ENCODE peak calls at places on chromosomes 2 and 18, in ten cellular contexts. One of them, this sample, is unnamed.
A peak's percentile ranks its signal among the peaks of the same experiment; 100 is the strongest.

GRCh38 chr2:190794466-190795184 is 86.0 kb upstream of the GLS start:
- DNase-seq in adipocyte: peak; percentile 30
- DNase-seq in cardiac muscle cell: no peak
- DNase-seq in AG04450: no peak
- DNase-seq in heart left ventricle: no peak
- DNase-seq in breast epithelium: no peak
- DNase-seq in fibroblast of pulmonary artery: no peak
- DNase-seq in upper lobe of right lung: no peak
- DNase-seq in Jurkat, Clone E6-1: no peak
- DNase-seq in SK-N-SH: no peak
- DNase-seq in this sample: no peak

GRCh38 chr2:26410764-26411243 is 9.1 kb downstream of the DRC1 start:
- DNase-seq in adipocyte: no peak
- DNase-seq in cardiac muscle cell: no peak
- DNase-seq in AG04450: no peak
- DNase-seq in heart left ventricle: no peak
- DNase-seq in breast epithelium: no peak
- DNase-seq in fibroblast of pulmonary artery: no peak
- DNase-seq in upper lobe of right lung: no peak
- DNase-seq in Jurkat, Clone E6-1: no peak
- DNase-seq in SK-N-SH: no peak
- DNase-seq in this sample: no peak

GRCh38 chr2:151922845-151923666 is 94.8 kb upstream of the ARL5A start:
- DNase-seq in adipocyte: peak; percentile 55
- DNase-seq in cardiac muscle cell: peak; percentile 27
- DNase-seq in AG04450: no peak
- DNase-seq in heart left ventricle: peak; percentile 89
- DNase-seq in breast epithelium: peak; percentile 26
- DNase-seq in fibroblast of pulmonary artery: peak; percentile 53
- DNase-seq in upper lobe of right lung: peak; percentile 83
- DNase-seq in Jurkat, Clone E6-1: no peak
- DNase-seq in SK-N-SH: no peak
- DNase-seq in this sample: peak; percentile 81

GRCh38 chr2:146370821-146371220 is 1474.0 kb upstream of the ACVR2A start:
- DNase-seq in adipocyte: peak; percentile 18
- DNase-seq in cardiac muscle cell: no peak
- DNase-seq in AG04450: no peak
- DNase-seq in heart left ventricle: no peak
- DNase-seq in breast epithelium: no peak
- DNase-seq in fibroblast of pulmonary artery: peak; percentile 18
- DNase-seq in upper lobe of right lung: no peak
- DNase-seq in Jurkat, Clone E6-1: no peak
- DNase-seq in SK-N-SH: no peak
- DNase-seq in this sample: no peak

GRCh38 chr18:49970288-49970687 is 157.0 kb upstream of the ACAA2 start:
- DNase-seq in adipocyte: no peak
- DNase-seq in cardiac muscle cell: no peak
- DNase-seq in AG04450: no peak
- DNase-seq in heart left ventricle: no peak
- DNase-seq in breast epithelium: no peak
- DNase-seq in fibroblast of pulmonary artery: no peak
- DNase-seq in upper lobe of right lung: no peak
- DNase-seq in Jurkat, Clone E6-1: no peak
- DNase-seq in SK-N-SH: no peak
- DNase-seq in this sample: no peak

GRCh38 chr2:6793371-6793770 is 72.3 kb downstream of the CMPK2 start:
- DNase-seq in adipocyte: peak; percentile 57
- DNase-seq in cardiac muscle cell: no peak
- DNase-seq in AG04450: no peak
- DNase-seq in heart left ventricle: no peak
- DNase-seq in breast epithelium: no peak
- DNase-seq in fibroblast of pulmonary artery: no peak
- DNase-seq in upper lobe of right lung: no peak
- DNase-seq in Jurkat, Clone E6-1: no peak
- DNase-seq in SK-N-SH: no peak
- DNase-seq in this sample: no peak

GRCh38 chr2:170361359-170361936 is 183.5 kb downstream of the MYO3B start:
- DNase-seq in adipocyte: peak; percentile 56
- DNase-seq in cardiac muscle cell: peak; percentile 67
- DNase-seq in AG04450: no peak
- DNase-seq in heart left ventricle: no peak
- DNase-seq in breast epithelium: no peak
- DNase-seq in fibroblast of pulmonary artery: peak; percentile 65
- DNase-seq in upper lobe of right lung: no peak
- DNase-seq in Jurkat, Clone E6-1: peak; percentile 60
- DNase-seq in SK-N-SH: peak; percentile 32
- DNase-seq in this sample: no peak

GRCh38 chr2:206798009-206798408 is 32.6 kb downstream of the FASTKD2 start:
- DNase-seq in adipocyte: no peak
- DNase-seq in cardiac muscle cell: no peak
- DNase-seq in AG04450: no peak
- DNase-seq in heart left ventricle: no peak
- DNase-seq in breast epithelium: no peak
- DNase-seq in fibroblast of pulmonary artery: peak; percentile 36
- DNase-seq in upper lobe of right lung: no peak
- DNase-seq in Jurkat, Clone E6-1: peak; percentile 8
- DNase-seq in SK-N-SH: no peak
- DNase-seq in this sample: no peak

GRCh38 chr18:37408676-37409305 is 156.8 kb downstream of the CELF4 start:
- DNase-seq in adipocyte: no peak
- DNase-seq in cardiac muscle cell: no peak
- DNase-seq in AG04450: no peak
- DNase-seq in heart left ventricle: no peak
- DNase-seq in breast epithelium: no peak
- DNase-seq in fibroblast of pulmonary artery: no peak
- DNase-seq in upper lobe of right lung: no peak
- DNase-seq in Jurkat, Clone E6-1: no peak
- DNase-seq in SK-N-SH: no peak
- DNase-seq in this sample: no peak

GRCh38 chr2:112583497-112584133 is 794 bp upstream of the CHCHD5 start:
- DNase-seq in adipocyte: no peak
- DNase-seq in cardiac muscle cell: no peak
- DNase-seq in AG04450: no peak
- DNase-seq in heart left ventricle: no peak
- DNase-seq in breast epithelium: no peak
- DNase-seq in fibroblast of pulmonary artery: peak; percentile 26
- DNase-seq in upper lobe of right lung: no peak
- DNase-seq in Jurkat, Clone E6-1: peak; percentile 5
- DNase-seq in SK-N-SH: peak; percentile 22
- DNase-seq in this sample: no peak

GRCh38 chr2:240687741-240688562 is 3.7 kb upstream of the AQP12A start:
- DNase-seq in adipocyte: no peak
- DNase-seq in cardiac muscle cell: no peak
- DNase-seq in AG04450: no peak
- DNase-seq in heart left ventricle: no peak
- DNase-seq in breast epithelium: no peak
- DNase-seq in fibroblast of pulmonary artery: no peak
- DNase-seq in upper lobe of right lung: peak; percentile 60
- DNase-seq in Jurkat, Clone E6-1: no peak
- DNase-seq in SK-N-SH: no peak
- DNase-seq in this sample: no peak

GRCh38 chr2:44974064-44974715 is 32.7 kb downstream of the SIX3 start:
- DNase-seq in adipocyte: peak; percentile 52
- DNase-seq in cardiac muscle cell: peak; percentile 64
- DNase-seq in AG04450: no peak
- DNase-seq in heart left ventricle: no peak
- DNase-seq in breast epithelium: no peak
- DNase-seq in fibroblast of pulmonary artery: peak; percentile 55
- DNase-seq in upper lobe of right lung: no peak
- DNase-seq in Jurkat, Clone E6-1: no peak
- DNase-seq in SK-N-SH: peak; percentile 83
- DNase-seq in this sample: no peak

GRCh38 chr2:97748397-97748796 is 35.0 kb downstream of the ZAP70 start:
- DNase-seq in adipocyte: no peak
- DNase-seq in cardiac muscle cell: peak; percentile 71
- DNase-seq in AG04450: no peak
- DNase-seq in heart left ventricle: no peak
- DNase-seq in breast epithelium: no peak
- DNase-seq in fibroblast of pulmonary artery: peak; percentile 16
- DNase-seq in upper lobe of right lung: no peak
- DNase-seq in Jurkat, Clone E6-1: peak; percentile 74
- DNase-seq in SK-N-SH: peak; percentile 68
- DNase-seq in this sample: no peak

GRCh38 chr2:392921-393270 is 105.0 kb upstream of the ALKAL2 start:
- DNase-seq in adipocyte: no peak
- DNase-seq in cardiac muscle cell: no peak
- DNase-seq in AG04450: no peak
- DNase-seq in heart left ventricle: no peak
- DNase-seq in breast epithelium: no peak
- DNase-seq in fibroblast of pulmonary artery: no peak
- DNase-seq in upper lobe of right lung: no peak
- DNase-seq in Jurkat, Clone E6-1: peak; percentile 65
- DNase-seq in SK-N-SH: no peak
- DNase-seq in this sample: no peak

GRCh38 chr2:42753188-42753813 is 10.6 kb downstream of the OXER1 start:
- DNase-seq in adipocyte: no peak
- DNase-seq in cardiac muscle cell: no peak
- DNase-seq in AG04450: no peak
- DNase-seq in heart left ventricle: no peak
- DNase-seq in breast epithelium: no peak
- DNase-seq in fibroblast of pulmonary artery: no peak
- DNase-seq in upper lobe of right lung: no peak
- DNase-seq in Jurkat, Clone E6-1: no peak
- DNase-seq in SK-N-SH: no peak
- DNase-seq in this sample: no peak
- H3K4me3 ChIP-seq in adipocyte: no peak overlapping the region
- H3K4me3 ChIP-seq in cardiac muscle cell: no peak overlapping the region
- H3K4me3 ChIP-seq in AG04450: no peak overlapping the region
- H3K4me3 ChIP-seq in heart left ventricle: no peak overlapping the region
- H3K4me3 ChIP-seq in breast epithelium: no peak overlapping the region
- H3K4me3 ChIP-seq in fibroblast of pulmonary artery: no peak overlapping the region
- H3K4me3 ChIP-seq in upper lobe of right lung: no peak overlapping the region
- H3K4me3 ChIP-seq in Jurkat, Clone E6-1: no peak overlapping the region
- H3K4me3 ChIP-seq in SK-N-SH: no peak overlapping the region
- H3K4me3 ChIP-seq in this sample: no peak overlapping the region

GRCh38 chr2:216369821-216370220 is 2.5 kb downstream of the MARCHF4 start:
- DNase-seq in adipocyte: no peak
- DNase-seq in cardiac muscle cell: no peak
- DNase-seq in AG04450: no peak
- DNase-seq in heart left ventricle: no peak
- DNase-seq in breast epithelium: no peak
- DNase-seq in fibroblast of pulmonary artery: no peak
- DNase-seq in upper lobe of right lung: no peak
- DNase-seq in Jurkat, Clone E6-1: no peak
- DNase-seq in SK-N-SH: peak; percentile 30
- DNase-seq in this sample: no peak

GRCh38 chr2:216370961-216371633 is 1.2 kb downstream of the MARCHF4 start:
- DNase-seq in adipocyte: peak; percentile 57
- DNase-seq in cardiac muscle cell: peak; percentile 38
- DNase-seq in AG04450: no peak
- DNase-seq in heart left ventricle: no peak
- DNase-seq in breast epithelium: no peak
- DNase-seq in fibroblast of pulmonary artery: no peak
- DNase-seq in upper lobe of right lung: no peak
- DNase-seq in Jurkat, Clone E6-1: no peak
- DNase-seq in SK-N-SH: peak; percentile 82
- DNase-seq in this sample: no peak

GRCh38 chr2:216372761-216373291 is 543 bp upstream of the MARCHF4 start:
- DNase-seq in adipocyte: peak; percentile 74
- DNase-seq in cardiac muscle cell: no peak
- DNase-seq in AG04450: peak; percentile 61
- DNase-seq in heart left ventricle: no peak
- DNase-seq in breast epithelium: no peak
- DNase-seq in fibroblast of pulmonary artery: peak; percentile 88
- DNase-seq in upper lobe of right lung: no peak
- DNase-seq in Jurkat, Clone E6-1: no peak
- DNase-seq in SK-N-SH: no peak
- DNase-seq in this sample: no peak

GRCh38 chr2:216373896-216374295 is 1.6 kb upstream of the MARCHF4 start:
- DNase-seq in adipocyte: no peak
- DNase-seq in cardiac muscle cell: no peak
- DNase-seq in AG04450: no peak
- DNase-seq in heart left ventricle: no peak
- DNase-seq in breast epithelium: no peak
- DNase-seq in fibroblast of pulmonary artery: no peak
- DNase-seq in upper lobe of right lung: no peak
- DNase-seq in Jurkat, Clone E6-1: no peak
- DNase-seq in SK-N-SH: no peak
- DNase-seq in this sample: no peak

GRCh38 chr2:216371756-216372702 is at the start of gene MARCHF4:
- DNase-seq in adipocyte: peak; percentile 92
- DNase-seq in cardiac muscle cell: peak; percentile 89
- DNase-seq in AG04450: peak; percentile 60
- DNase-seq in heart left ventricle: peak; percentile 87
- DNase-seq in breast epithelium: peak; percentile 32
- DNase-seq in fibroblast of pulmonary artery: peak; percentile 90
- DNase-seq in upper lobe of right lung: peak; percentile 82
- DNase-seq in Jurkat, Clone E6-1: no peak
- DNase-seq in SK-N-SH: peak; percentile 87
- DNase-seq in this sample: peak; percentile 65
- H3K4me3 ChIP-seq in adipocyte: peak within 1 kb of the TSS; percentile 74
- H3K4me3 ChIP-seq in cardiac muscle cell: peak within 1 kb of the TSS; percentile 24
- H3K4me3 ChIP-seq in AG04450: peak within 1 kb of the TSS; percentile 81
- H3K4me3 ChIP-seq in heart left ventricle: peak within 1 kb of the TSS; percentile 8
- H3K4me3 ChIP-seq in breast epithelium: peak within 1 kb of the TSS; percentile 53
- H3K4me3 ChIP-seq in fibroblast of pulmonary artery: peak within 1 kb of the TSS; percentile 56
- H3K4me3 ChIP-seq in upper lobe of right lung: no peak within 1 kb of the TSS
- H3K4me3 ChIP-seq in Jurkat, Clone E6-1: no peak within 1 kb of the TSS
- H3K4me3 ChIP-seq in SK-N-SH: peak within 1 kb of the TSS; percentile 65
- H3K4me3 ChIP-seq in this sample: peak within 1 kb of the TSS; percentile 23

GRCh38 chr2:39479696-39480095 is 42.6 kb upstream of the MAP4K3 start:
- DNase-seq in adipocyte: no peak
- DNase-seq in cardiac muscle cell: no peak
- DNase-seq in AG04450: no peak
- DNase-seq in heart left ventricle: no peak
- DNase-seq in breast epithelium: no peak
- DNase-seq in fibroblast of pulmonary artery: no peak
- DNase-seq in upper lobe of right lung: no peak
- DNase-seq in Jurkat, Clone E6-1: no peak
- DNase-seq in SK-N-SH: no peak
- DNase-seq in this sample: no peak

GRCh38 chr2:39470580-39470979 is 33.5 kb upstream of the MAP4K3 start:
- DNase-seq in adipocyte: no peak
- DNase-seq in cardiac muscle cell: no peak
- DNase-seq in AG04450: no peak
- DNase-seq in heart left ventricle: no peak
- DNase-seq in breast epithelium: no peak
- DNase-seq in fibroblast of pulmonary artery: no peak
- DNase-seq in upper lobe of right lung: no peak
- DNase-seq in Jurkat, Clone E6-1: no peak
- DNase-seq in SK-N-SH: no peak
- DNase-seq in this sample: no peak

GRCh38 chr2:39481611-39482010 is 44.5 kb upstream of the MAP4K3 start:
- DNase-seq in adipocyte: peak; percentile 68
- DNase-seq in cardiac muscle cell: no peak
- DNase-seq in AG04450: no peak
- DNase-seq in heart left ventricle: no peak
- DNase-seq in breast epithelium: no peak
- DNase-seq in fibroblast of pulmonary artery: peak; percentile 75
- DNase-seq in upper lobe of right lung: no peak
- DNase-seq in Jurkat, Clone E6-1: no peak
- DNase-seq in SK-N-SH: no peak
- DNase-seq in this sample: no peak

GRCh38 chr2:39476524-39476923 is 39.4 kb upstream of the MAP4K3 start:
- DNase-seq in adipocyte: no peak
- DNase-seq in cardiac muscle cell: no peak
- DNase-seq in AG04450: no peak
- DNase-seq in heart left ventricle: no peak
- DNase-seq in breast epithelium: no peak
- DNase-seq in fibroblast of pulmonary artery: no peak
- DNase-seq in upper lobe of right lung: no peak
- DNase-seq in Jurkat, Clone E6-1: no peak
- DNase-seq in SK-N-SH: no peak
- DNase-seq in this sample: no peak
- H3K4me3 ChIP-seq in adipocyte: no peak overlapping the region
- H3K4me3 ChIP-seq in cardiac muscle cell: no peak overlapping the region
- H3K4me3 ChIP-seq in AG04450: no peak overlapping the region
- H3K4me3 ChIP-seq in heart left ventricle: no peak overlapping the region
- H3K4me3 ChIP-seq in breast epithelium: no peak overlapping the region
- H3K4me3 ChIP-seq in fibroblast of pulmonary artery: no peak overlapping the region
- H3K4me3 ChIP-seq in upper lobe of right lung: no peak overlapping the region
- H3K4me3 ChIP-seq in Jurkat, Clone E6-1: no peak overlapping the region
- H3K4me3 ChIP-seq in SK-N-SH: no peak overlapping the region
- H3K4me3 ChIP-seq in this sample: no peak overlapping the region

GRCh38 chr2:64860321-64860751 is 128.9 kb upstream of the SLC1A4 start:
- DNase-seq in adipocyte: no peak
- DNase-seq in cardiac muscle cell: no peak
- DNase-seq in AG04450: no peak
- DNase-seq in heart left ventricle: no peak
- DNase-seq in breast epithelium: no peak
- DNase-seq in fibroblast of pulmonary artery: no peak
- DNase-seq in upper lobe of right lung: no peak
- DNase-seq in Jurkat, Clone E6-1: no peak
- DNase-seq in SK-N-SH: no peak
- DNase-seq in this sample: no peak
- H3K4me3 ChIP-seq in adipocyte: peak overlapping the region; percentile 75
- H3K4me3 ChIP-seq in cardiac muscle cell: no peak overlapping the region
- H3K4me3 ChIP-seq in AG04450: no peak overlapping the region
- H3K4me3 ChIP-seq in heart left ventricle: no peak overlapping the region
- H3K4me3 ChIP-seq in breast epithelium: peak overlapping the region; percentile 68
- H3K4me3 ChIP-seq in fibroblast of pulmonary artery: no peak overlapping the region
- H3K4me3 ChIP-seq in upper lobe of right lung: peak overlapping the region; percentile 46
- H3K4me3 ChIP-seq in Jurkat, Clone E6-1: no peak overlapping the region
- H3K4me3 ChIP-seq in SK-N-SH: no peak overlapping the region
- H3K4me3 ChIP-seq in this sample: peak overlapping the region; percentile 51